ENCODE peak calls at places on chromosome 22, in five cellular contexts. F, Y, P, W and X are unnamed samples.

GRCh38 chr22:27473533-27473932 is 328.0 kb downstream of the MN1 start:
- DNase-seq in W (peak; percentile 94), Y (no peak), P (no peak), F (no peak), X (no peak)

GRCh38 chr22:50112151-50113118 is 22.6 kb downstream of the MOV10L1 start:
- DNase-seq in Y (peak; percentile 36), W (peak; percentile 52), P (no peak), F (peak; percentile 89), X (no peak)

GRCh38 chr22:44566911-44567310 is 68.9 kb upstream of the RTL6 start:
- DNase-seq in F (no peak), W (no peak), P (no peak), Y (no peak), X (no peak)

GRCh38 chr22:42437488-42438292 is 5.5 kb upstream of the NFAM1 start:
- DNase-seq in F (peak; percentile 48), P (peak; percentile 88), W (no peak), Y (peak; percentile 78), X (peak; percentile 84)

GRCh38 chr22:49861642-49862407 is 8.2 kb downstream of the ZBED4 start:
- DNase-seq in Y (no peak), P (no peak), W (no peak), F (no peak), X (no peak)

GRCh38 chr22:46379301-46379930 is 43.9 kb downstream of the TRMU start:
- DNase-seq in P (no peak), Y (no peak), F (no peak), W (no peak), X (no peak)

GRCh38 chr22:26574001-26574723 is 15.8 kb downstream of the TPST2 start:
- DNase-seq in P (no peak), W (no peak), Y (no peak), F (no peak), X (no peak)

GRCh38 chr22:36184433-36185035 is 17.1 kb downstream of the APOL4 start:
- DNase-seq in F (peak; percentile 33), Y (no peak), P (no peak), W (no peak), X (no peak)

GRCh38 chr22:21921184-21921721 is 31.4 kb downstream of the PPM1F start:
- DNase-seq in F (no peak), W (no peak), P (no peak), Y (no peak), X (no peak)

GRCh38 chr22:33461698-33462434 is 403.7 kb upstream of the SYN3 start:
- DNase-seq in W (peak; percentile 21), F (no peak), Y (no peak), P (no peak), X (no peak)

GRCh38 chr22:27383896-27384295 is 417.7 kb downstream of the MN1 start:
- DNase-seq in F (no peak), P (no peak), W (no peak), Y (no peak), X (no peak)

GRCh38 chr22:28773461-28773867 is 969 bp downstream of the CCDC117 start:
- DNase-seq in P (no peak), Y (no peak), F (peak; percentile 62), W (peak; percentile 47), X (no peak)

GRCh38 chr22:46251266-46251665 is 1.2 kb upstream of the CDPF1 start:
- DNase-seq in W (no peak), Y (no peak), F (no peak), P (no peak), X (no peak)

GRCh38 chr22:27454807-27455450 is 346.6 kb downstream of the MN1 start:
- DNase-seq in P (no peak), W (no peak), F (no peak), Y (no peak), X (no peak)

GRCh38 chr22:49889071-49889470 is 29.2 kb downstream of the ALG12 start:
- DNase-seq in P (no peak), F (no peak), Y (no peak), W (no peak), X (no peak)

GRCh38 chr22:44411226-44412135 is 86.6 kb downstream of the RTL6 start:
- DNase-seq in Y (no peak), P (no peak), F (peak; percentile 4), W (peak; percentile 66), X (no peak)

GRCh38 chr22:19877626-19878339 is 23.1 kb upstream of the GNB1L start:
- DNase-seq in F (peak; percentile 77), P (no peak), W (no peak), Y (peak; percentile 19), X (no peak)

GRCh38 chr22:29030618-29031235 is 30.9 kb downstream of the C22orf31 start:
- DNase-seq in Y (peak; percentile 88), P (peak; percentile 39), F (peak; percentile 79), W (peak; percentile 27), X (peak; percentile 37)

GRCh38 chr22:30432096-30432495 is 6.5 kb downstream of the MTFP1 start:
- DNase-seq in Y (no peak), W (no peak), P (no peak), F (no peak), X (no peak)

GRCh38 chr22:40746428-40747220 is 67.3 kb downstream of the MCHR1 start:
- DNase-seq in W (peak; percentile 61), P (no peak), Y (no peak), F (peak; percentile 11), X (no peak)

GRCh38 chr22:46010177-46010867 is 33.4 kb upstream of the WNT7B start:
- DNase-seq in W (peak; percentile 71), Y (peak; percentile 18), F (peak; percentile 78), P (no peak), X (no peak)

GRCh38 chr22:16824718-16825687 is at the start of gene XKR3:
- DNase-seq in Y (no peak), W (no peak), P (no peak), F (peak; percentile 36), X (no peak)

GRCh38 chr22:44180706-44181032 is at the start of gene PARVG:
- DNase-seq in W (peak; percentile 12), P (no peak), F (no peak), Y (no peak), X (no peak)

DNA sequence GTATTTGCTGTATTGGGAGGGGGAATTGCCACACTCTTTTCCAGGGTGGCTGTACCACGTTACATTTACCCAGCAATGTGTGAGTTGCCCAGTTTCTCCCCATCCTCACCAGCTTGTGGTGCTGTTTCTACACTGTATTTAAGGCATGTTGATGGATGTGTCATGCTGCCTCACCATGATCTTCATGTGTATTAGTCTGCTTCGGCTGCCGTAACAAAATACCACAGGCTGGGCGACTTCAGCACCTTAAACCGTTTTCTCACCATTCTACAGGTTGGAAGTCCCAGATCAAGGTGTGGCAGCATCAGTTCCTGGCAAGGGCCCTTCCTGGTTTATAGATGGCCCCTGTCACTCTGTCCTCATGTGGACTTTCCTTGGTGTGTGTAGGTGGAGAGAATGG is 169.7 kb downstream of the IGLL1 start:
- DNase-seq in W (no peak), Y (no peak), P (no peak), F (no peak), X (no peak)
- TF ChIP-seq CTCF in W (no peak), Y (no peak), P (no peak), F (no peak), X (no peak)

GRCh38 chr22:39388261-39389011 is 11.1 kb upstream of the TAB1 start:
- DNase-seq in W (peak; percentile 46), Y (peak; percentile 89), F (peak; percentile 76), P (peak; percentile 91), X (peak; percentile 91)

GRCh38 chr22:39381930-39382329 is 17.6 kb upstream of the TAB1 start:
- DNase-seq in Y (no peak), F (no peak), P (no peak), W (no peak), X (no peak)

GRCh38 chr22:39382410-39382809 is 17.2 kb upstream of the TAB1 start:
- DNase-seq in Y (no peak), P (no peak), F (no peak), W (no peak), X (no peak)

GRCh38 chr22:39383841-39384625 is 15.5 kb upstream of the TAB1 start:
- DNase-seq in Y (no peak), W (peak; percentile 21), F (no peak), P (no peak), X (no peak)

DNA sequence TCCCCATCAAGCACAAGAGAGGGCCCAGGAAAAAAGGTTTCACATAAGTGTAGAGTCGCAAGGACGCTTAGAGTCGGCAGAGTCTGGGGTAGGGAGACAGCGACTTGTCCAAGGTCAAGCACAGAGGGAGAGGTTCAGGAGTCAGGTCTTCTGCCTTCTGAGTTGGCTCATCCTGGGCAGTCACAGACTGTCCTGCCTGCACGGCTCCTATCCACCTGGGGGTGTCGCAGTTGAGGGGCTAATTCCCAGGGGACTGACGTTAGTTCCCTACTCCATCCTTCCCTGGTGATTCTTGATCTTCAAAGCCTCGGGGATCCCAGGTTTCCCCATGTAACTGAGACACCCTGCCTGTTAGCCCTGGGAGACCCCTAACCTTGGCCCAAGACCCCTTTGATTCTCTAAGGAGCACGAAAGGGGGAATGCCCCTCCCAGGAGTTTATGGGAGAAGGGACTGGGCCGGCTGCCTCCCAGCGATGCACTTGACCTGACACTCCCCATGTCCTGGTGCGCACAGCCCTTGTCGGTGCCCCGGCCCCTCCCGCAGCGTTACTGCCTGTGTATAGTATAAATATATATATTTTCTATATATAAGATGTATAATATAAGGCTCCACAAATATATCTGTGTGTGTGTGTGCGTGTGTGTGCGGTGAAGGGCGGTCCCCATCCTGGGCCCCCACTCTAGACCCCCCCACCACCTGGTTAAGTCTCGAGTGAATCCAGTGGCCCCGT is 14.7 kb upstream of the TAB1 start:
- DNase-seq in F (peak; percentile 38), W (peak; percentile 13), Y (no peak), P (no peak), X (peak; percentile 35)
- TF ChIP-seq CTCF in F (peak; percentile 25), W (peak; percentile 50), Y (peak; percentile 10), P (peak; percentile 48), X (peak; percentile 47)

DNA sequence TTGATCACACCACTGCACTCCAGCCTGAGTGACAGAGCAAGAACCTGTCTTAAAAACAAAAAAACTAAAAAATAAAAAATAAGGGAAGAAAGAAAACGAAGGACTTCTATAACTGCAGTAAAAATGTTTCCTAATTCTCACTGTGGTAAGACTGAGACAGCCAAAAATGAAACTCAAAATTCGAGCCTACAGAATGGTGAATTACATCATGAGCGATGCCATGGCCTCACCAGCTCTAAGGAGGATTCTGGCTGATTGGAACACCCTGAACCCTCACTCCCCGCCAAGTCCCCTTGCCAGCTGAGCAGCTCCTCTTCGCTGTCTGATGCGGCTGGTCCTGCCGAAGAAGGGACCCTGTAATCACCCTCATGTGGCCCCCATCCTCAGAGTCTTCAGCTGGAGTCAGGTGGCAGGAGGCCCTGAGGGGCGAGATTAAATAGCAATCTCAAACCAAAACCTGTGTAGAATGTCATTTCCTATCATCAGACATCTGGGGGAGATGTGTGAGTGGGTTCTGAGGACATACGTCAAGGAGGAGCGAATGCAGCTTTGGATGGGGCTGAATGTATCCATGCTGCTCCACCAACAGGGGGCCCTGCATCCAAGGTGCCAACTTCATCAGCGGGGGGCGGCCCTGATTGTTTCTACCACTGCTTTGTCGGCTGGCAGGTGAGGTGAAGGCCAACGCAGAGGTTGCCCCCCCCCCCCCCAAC is 29.2 kb downstream of the PDGFB start:
- DNase-seq in F (no peak), W (no peak), P (no peak), Y (no peak), X (no peak)
- TF ChIP-seq CTCF in F (peak; percentile 41), W (peak; percentile 16), P (peak; percentile 48), Y (peak; percentile 36), X (peak; percentile 47)

GRCh38 chr22:47408409-47408808 is 646.0 kb downstream of the TBC1D22A start:
- DNase-seq in F (no peak), Y (no peak), W (no peak), P (no peak), X (no peak)
- TF ChIP-seq CTCF in F (no peak), Y (no peak), W (no peak), P (no peak), X (no peak)

GRCh38 chr22:24772493-24773220 is 1.9 kb downstream of the PIWIL3 start:
- DNase-seq in W (peak; percentile 20), Y (no peak), P (peak; percentile 14), F (peak; percentile 57), X (no peak)
- TF ChIP-seq CTCF in W (peak; percentile 34), Y (peak; percentile 32), P (peak; percentile 66), F (peak; percentile 65), X (peak; percentile 63)